ENCODE peak calls at places on chromosome 21, in seven cellular contexts. R is stimulated activated CD8-positive, alpha-beta memory T cell treated with anti-CD3 and anti-CD28 coated beads, Interleukin-7, amount 100 ng/mL, for 4 hours; C is GM12891; Z is colonic mucosa; B is cardiac fibroblast; H is posterior cingulate gyrus; E is SK-N-SH. J is an unnamed sample.

GRCh38 chr21:25283720-25284119 is 323.6 kb downstream of the MRPL39 start:
- DNase-seq in Z (no peak), E (no peak), C (no peak), B (peak; percentile 71), R (no peak), H (no peak), J (no peak)

GRCh38 chr21:41207401-41208388 is 39.7 kb downstream of the BACE2 start:
- DNase-seq in R (no peak), C (no peak), B (peak; percentile 84), H (no peak), E (no peak), Z (peak; percentile 40), J (no peak)

GRCh38 chr21:33643658-33644311 is 1.5 kb downstream of the ITSN1 start:
- DNase-seq in R (no peak), H (no peak), E (peak; percentile 38), C (no peak), B (peak; percentile 23), Z (no peak), J (no peak)

GRCh38 chr21:31201548-31201947 is 142.5 kb downstream of the TIAM1 start:
- DNase-seq in Z (no peak), C (no peak), E (no peak), H (no peak), R (no peak), B (peak; percentile 88), J (peak; percentile 17)

GRCh38 chr21:29504751-29505321 is 206.1 kb downstream of the BACH1 start:
- DNase-seq in E (no peak), B (peak; percentile 38), C (no peak), H (no peak), R (no peak), Z (no peak), J (no peak)

GRCh38 chr21:38486221-38486620 is 12.1 kb downstream of the ERG start:
- DNase-seq in B (peak; percentile 52), C (no peak), E (no peak), Z (no peak), H (no peak), R (no peak), J (no peak)

GRCh38 chr21:26966978-26967913 is at the start of gene ADAMTS5:
- DNase-seq in H (peak; percentile 91), Z (peak; percentile 28), R (no peak), E (peak; percentile 80), B (peak; percentile 56), C (peak; percentile 7), J (no peak)

GRCh38 chr21:42027804-42028753 is 17.9 kb upstream of the ZBTB21 start:
- DNase-seq in H (peak; percentile 90), E (no peak), B (no peak), Z (no peak), C (no peak), R (no peak), J (no peak)

GRCh38 chr21:36654341-36654740 is 44.6 kb upstream of the SIM2 start:
- DNase-seq in E (no peak), R (no peak), H (peak; percentile 97), C (no peak), B (no peak), Z (no peak), J (no peak)